ENCODE peak calls at places on chromosome 19, in eight cellular contexts. One of them, this sample, is unnamed.

GRCh38 chr19:2270157-2270571 is 11.8 kb downstream of the PEAK3 start:
- DNase-seq in iPS DF 6.9: no peak
- DNase-seq in HFFc6: no peak
- DNase-seq in hippocampal formation: no peak
- DNase-seq in transverse colon: peak
- DNase-seq in DMS53: peak
- DNase-seq in GM23248: peak
- DNase-seq in RWPE1: no peak
- DNase-seq in this sample: peak

GRCh38 chr19:50728084-50728737 is 5.0 kb downstream of the CLEC11A start:
- DNase-seq in DMS53: no peak
- DNase-seq in hippocampal formation: peak
- DNase-seq in GM23248: peak
- DNase-seq in transverse colon: peak
- DNase-seq in iPS DF 6.9: no peak
- DNase-seq in RWPE1: peak
- DNase-seq in HFFc6: no peak
- DNase-seq in this sample: no peak

GRCh38 chr19:36009220-36009619 is 607 bp upstream of the SYNE4 start:
- DNase-seq in iPS DF 6.9: no peak
- DNase-seq in RWPE1: peak
- DNase-seq in hippocampal formation: peak
- DNase-seq in DMS53: peak
- DNase-seq in HFFc6: peak
- DNase-seq in transverse colon: peak
- DNase-seq in GM23248: peak
- DNase-seq in this sample: peak

GRCh38 chr19:17775991-17776803 is 18.7 kb upstream of the B3GNT3 start:
- DNase-seq in iPS DF 6.9: no peak
- DNase-seq in hippocampal formation: no peak
- DNase-seq in HFFc6: no peak
- DNase-seq in DMS53: no peak
- DNase-seq in GM23248: peak
- DNase-seq in transverse colon: no peak
- DNase-seq in RWPE1: no peak
- DNase-seq in this sample: peak

GRCh38 chr19:29489182-29489951 is 36.4 kb upstream of the VSTM2B start:
- DNase-seq in iPS DF 6.9: no peak
- DNase-seq in GM23248: no peak
- DNase-seq in RWPE1: no peak
- DNase-seq in transverse colon: no peak
- DNase-seq in DMS53: no peak
- DNase-seq in HFFc6: no peak
- DNase-seq in hippocampal formation: no peak
- DNase-seq in this sample: no peak

GRCh38 chr19:47598407-47599349 is 10.3 kb upstream of the BICRA start:
- DNase-seq in hippocampal formation: no peak
- DNase-seq in RWPE1: peak
- DNase-seq in HFFc6: peak
- DNase-seq in GM23248: peak
- DNase-seq in transverse colon: peak
- DNase-seq in iPS DF 6.9: no peak
- DNase-seq in DMS53: no peak
- DNase-seq in this sample: no peak

GRCh38 chr19:7849631-7850428 is 19.8 kb downstream of the EVI5L start:
- DNase-seq in iPS DF 6.9: no peak
- DNase-seq in DMS53: no peak
- DNase-seq in GM23248: no peak
- DNase-seq in HFFc6: no peak
- DNase-seq in hippocampal formation: no peak
- DNase-seq in transverse colon: no peak
- DNase-seq in RWPE1: peak
- DNase-seq in this sample: no peak

GRCh38 chr19:16386619-16387240 is 62.1 kb downstream of the KLF2 start:
- DNase-seq in GM23248: peak
- DNase-seq in iPS DF 6.9: peak
- DNase-seq in DMS53: peak
- DNase-seq in hippocampal formation: peak
- DNase-seq in transverse colon: no peak
- DNase-seq in RWPE1: peak
- DNase-seq in HFFc6: peak
- DNase-seq in this sample: peak

GRCh38 chr19:2798158-2798685 is 12.9 kb downstream of the THOP1 start:
- DNase-seq in GM23248: no peak
- DNase-seq in iPS DF 6.9: no peak
- DNase-seq in HFFc6: no peak
- DNase-seq in hippocampal formation: no peak
- DNase-seq in DMS53: no peak
- DNase-seq in RWPE1: no peak
- DNase-seq in transverse colon: no peak
- DNase-seq in this sample: no peak

GRCh38 chr19:3720533-3720917 is 12.3 kb downstream of the TJP3 start:
- DNase-seq in RWPE1: no peak
- DNase-seq in transverse colon: peak
- DNase-seq in hippocampal formation: no peak
- DNase-seq in DMS53: peak
- DNase-seq in GM23248: no peak
- DNase-seq in iPS DF 6.9: no peak
- DNase-seq in HFFc6: no peak
- DNase-seq in this sample: no peak

GRCh38 chr19:19064811-19065745 is 1.3 kb downstream of the SLC25A42 start:
- DNase-seq in RWPE1: peak
- DNase-seq in transverse colon: peak
- DNase-seq in DMS53: peak
- DNase-seq in GM23248: peak
- DNase-seq in HFFc6: no peak
- DNase-seq in hippocampal formation: no peak
- DNase-seq in iPS DF 6.9: no peak
- DNase-seq in this sample: peak

GRCh38 chr19:33508431-33508830 is 13.2 kb downstream of the PEPD start:
- DNase-seq in transverse colon: no peak
- DNase-seq in iPS DF 6.9: no peak
- DNase-seq in DMS53: no peak
- DNase-seq in GM23248: no peak
- DNase-seq in RWPE1: no peak
- DNase-seq in hippocampal formation: no peak
- DNase-seq in HFFc6: no peak
- DNase-seq in this sample: no peak

GRCh38 chr19:6730153-6730804 is 7.1 kb downstream of the GPR108 start:
- DNase-seq in GM23248: peak
- DNase-seq in iPS DF 6.9: no peak
- DNase-seq in HFFc6: no peak
- DNase-seq in transverse colon: peak
- DNase-seq in hippocampal formation: peak
- DNase-seq in RWPE1: no peak
- DNase-seq in DMS53: no peak
- DNase-seq in this sample: peak

GRCh38 chr19:38727868-38728660 is 16.2 kb downstream of the CAPN12 start:
- DNase-seq in DMS53: no peak
- DNase-seq in RWPE1: no peak
- DNase-seq in iPS DF 6.9: no peak
- DNase-seq in HFFc6: no peak
- DNase-seq in transverse colon: no peak
- DNase-seq in hippocampal formation: no peak
- DNase-seq in GM23248: no peak
- DNase-seq in this sample: no peak

GRCh38 chr19:30870861-30871260 is 478.4 kb downstream of the TSHZ3 start:
- DNase-seq in DMS53: no peak
- DNase-seq in transverse colon: no peak
- DNase-seq in GM23248: peak
- DNase-seq in iPS DF 6.9: no peak
- DNase-seq in RWPE1: peak
- DNase-seq in hippocampal formation: no peak
- DNase-seq in HFFc6: no peak
- DNase-seq in this sample: no peak

GRCh38 chr19:1857648-1858326 is 5.6 kb downstream of the KLF16 start:
- DNase-seq in HFFc6: no peak
- DNase-seq in hippocampal formation: no peak
- DNase-seq in DMS53: no peak
- DNase-seq in RWPE1: no peak
- DNase-seq in GM23248: no peak
- DNase-seq in iPS DF 6.9: no peak
- DNase-seq in transverse colon: peak
- DNase-seq in this sample: peak

GRCh38 chr19:22627526-22627925 is 6.6 kb upstream of the ZNF492 start:
- DNase-seq in hippocampal formation: no peak
- DNase-seq in HFFc6: no peak
- DNase-seq in iPS DF 6.9: no peak
- DNase-seq in GM23248: no peak
- DNase-seq in RWPE1: no peak
- DNase-seq in transverse colon: no peak
- DNase-seq in DMS53: no peak
- DNase-seq in this sample: no peak

GRCh38 chr19:3357362-3357730 is 9.0 kb upstream of the NFIC start:
- DNase-seq in hippocampal formation: no peak
- DNase-seq in RWPE1: no peak
- DNase-seq in DMS53: no peak
- DNase-seq in GM23248: no peak
- DNase-seq in transverse colon: no peak
- DNase-seq in HFFc6: no peak
- DNase-seq in iPS DF 6.9: no peak
- DNase-seq in this sample: no peak

GRCh38 chr19:5694952-5695648 is 5.0 kb downstream of the RPL36 start:
- DNase-seq in iPS DF 6.9: no peak
- DNase-seq in hippocampal formation: no peak
- DNase-seq in transverse colon: no peak
- DNase-seq in DMS53: no peak
- DNase-seq in RWPE1: no peak
- DNase-seq in HFFc6: no peak
- DNase-seq in GM23248: no peak
- DNase-seq in this sample: no peak

GRCh38 chr19:35722461-35722860 is 4.7 kb downstream of the KMT2B start:
- DNase-seq in RWPE1: no peak
- DNase-seq in GM23248: no peak
- DNase-seq in hippocampal formation: no peak
- DNase-seq in transverse colon: no peak
- DNase-seq in DMS53: no peak
- DNase-seq in HFFc6: no peak
- DNase-seq in iPS DF 6.9: no peak
- DNase-seq in this sample: no peak

GRCh38 chr19:56403261-56403660 is 871 bp upstream of the ZNF583 start:
- DNase-seq in DMS53: peak
- DNase-seq in RWPE1: no peak
- DNase-seq in hippocampal formation: no peak
- DNase-seq in iPS DF 6.9: no peak
- DNase-seq in GM23248: peak
- DNase-seq in HFFc6: no peak
- DNase-seq in transverse colon: no peak
- DNase-seq in this sample: no peak

GRCh38 chr19:34985249-34986022 is 14.7 kb upstream of the GRAMD1A start:
- DNase-seq in transverse colon: no peak
- DNase-seq in DMS53: peak
- DNase-seq in hippocampal formation: no peak
- DNase-seq in GM23248: peak
- DNase-seq in HFFc6: no peak
- DNase-seq in RWPE1: no peak
- DNase-seq in iPS DF 6.9: peak
- DNase-seq in this sample: peak

GRCh38 chr19:32869369-32870153 is at the start of gene SLC7A9:
- DNase-seq in HFFc6: no peak
- DNase-seq in GM23248: no peak
- DNase-seq in RWPE1: no peak
- DNase-seq in iPS DF 6.9: no peak
- DNase-seq in transverse colon: no peak
- DNase-seq in DMS53: peak
- DNase-seq in hippocampal formation: no peak
- DNase-seq in this sample: no peak

GRCh38 chr19:13155472-13156284 is 5.5 kb downstream of the IER2 start:
- DNase-seq in RWPE1: peak
- DNase-seq in hippocampal formation: no peak
- DNase-seq in transverse colon: peak
- DNase-seq in DMS53: peak
- DNase-seq in HFFc6: peak
- DNase-seq in GM23248: peak
- DNase-seq in iPS DF 6.9: no peak
- DNase-seq in this sample: peak

GRCh38 chr19:49581007-49581508 is at the start of gene PRRG2:
- DNase-seq in RWPE1: no peak
- DNase-seq in transverse colon: peak
- DNase-seq in hippocampal formation: no peak
- DNase-seq in DMS53: peak
- DNase-seq in iPS DF 6.9: no peak
- DNase-seq in GM23248: no peak
- DNase-seq in HFFc6: no peak
- DNase-seq in this sample: no peak

GRCh38 chr19:55644842-55645511 is 1.5 kb downstream of the ZNF581 start:
- DNase-seq in transverse colon: no peak
- DNase-seq in iPS DF 6.9: no peak
- DNase-seq in HFFc6: no peak
- DNase-seq in RWPE1: no peak
- DNase-seq in hippocampal formation: no peak
- DNase-seq in DMS53: no peak
- DNase-seq in GM23248: no peak
- DNase-seq in this sample: no peak

GRCh38 chr19:41702208-41702651 is 6.2 kb upstream of the CEACAM5 start:
- DNase-seq in hippocampal formation: no peak
- DNase-seq in RWPE1: no peak
- DNase-seq in transverse colon: no peak
- DNase-seq in iPS DF 6.9: no peak
- DNase-seq in HFFc6: peak
- DNase-seq in GM23248: peak
- DNase-seq in DMS53: no peak
- DNase-seq in this sample: no peak

GRCh38 chr19:29798783-29799182 is 13.0 kb upstream of the CCNE1 start:
- DNase-seq in transverse colon: no peak
- DNase-seq in DMS53: no peak
- DNase-seq in RWPE1: no peak
- DNase-seq in HFFc6: peak
- DNase-seq in GM23248: peak
- DNase-seq in iPS DF 6.9: no peak
- DNase-seq in hippocampal formation: no peak
- DNase-seq in this sample: no peak

GRCh38 chr19:17441241-17442135 is 7.0 kb downstream of the TMEM221 start:
- DNase-seq in HFFc6: peak
- DNase-seq in hippocampal formation: no peak
- DNase-seq in transverse colon: no peak
- DNase-seq in GM23248: peak
- DNase-seq in RWPE1: peak
- DNase-seq in iPS DF 6.9: no peak
- DNase-seq in DMS53: peak
- DNase-seq in this sample: no peak

GRCh38 chr19:35718345-35719041 is 690 bp downstream of the KMT2B start:
- DNase-seq in HFFc6: no peak
- DNase-seq in DMS53: peak
- DNase-seq in transverse colon: peak
- DNase-seq in iPS DF 6.9: no peak
- DNase-seq in RWPE1: no peak
- DNase-seq in GM23248: peak
- DNase-seq in hippocampal formation: no peak
- DNase-seq in this sample: peak

GRCh38 chr19:4171676-4172075 is 10.7 kb downstream of the SIRT6 start:
- DNase-seq in RWPE1: no peak
- DNase-seq in DMS53: no peak
- DNase-seq in transverse colon: no peak
- DNase-seq in iPS DF 6.9: no peak
- DNase-seq in HFFc6: no peak
- DNase-seq in GM23248: no peak
- DNase-seq in hippocampal formation: no peak
- DNase-seq in this sample: no peak

GRCh38 chr19:47407417-47407774 is 11.9 kb downstream of the MEIS3 start:
- DNase-seq in DMS53: no peak
- DNase-seq in HFFc6: no peak
- DNase-seq in hippocampal formation: no peak
- DNase-seq in iPS DF 6.9: no peak
- DNase-seq in GM23248: no peak
- DNase-seq in transverse colon: no peak
- DNase-seq in RWPE1: no peak
- DNase-seq in this sample: no peak

GRCh38 chr19:17097593-17098126 is 22.1 kb downstream of the MYO9B start:
- DNase-seq in DMS53: peak
- DNase-seq in GM23248: peak
- DNase-seq in hippocampal formation: no peak
- DNase-seq in transverse colon: no peak
- DNase-seq in HFFc6: no peak
- DNase-seq in iPS DF 6.9: no peak
- DNase-seq in RWPE1: no peak
- DNase-seq in this sample: no peak

GRCh38 chr19:31113250-31113685 is 236.0 kb downstream of the TSHZ3 start:
- DNase-seq in GM23248: peak
- DNase-seq in hippocampal formation: no peak
- DNase-seq in iPS DF 6.9: no peak
- DNase-seq in HFFc6: peak
- DNase-seq in DMS53: no peak
- DNase-seq in RWPE1: no peak
- DNase-seq in transverse colon: no peak
- DNase-seq in this sample: no peak